ENCODE peak calls at places on chromosomes 2 and 18, in five cellular contexts. One of them, this sample, is unnamed.

GRCh38 chr2:49248506-49248905 is 94.2 kb upstream of the FSHR start:
- DNase-seq in ascending aorta: no peak
- DNase-seq in cardiac muscle cell: no peak
- DNase-seq in anterior cingulate cortex: no peak
- DNase-seq in tibial artery: peak; percentile 25
- DNase-seq in this sample: peak; percentile 87

GRCh38 chr18:24560511-24560981 is 100.1 kb downstream of the HRH4 start:
- DNase-seq in ascending aorta: no peak
- DNase-seq in cardiac muscle cell: peak; percentile 30
- DNase-seq in anterior cingulate cortex: no peak
- DNase-seq in tibial artery: no peak
- DNase-seq in this sample: peak; percentile 61

GRCh38 chr18:27181726-27182125 is 3.4 kb downstream of the CHST9 start:
- DNase-seq in ascending aorta: no peak
- DNase-seq in cardiac muscle cell: no peak
- DNase-seq in anterior cingulate cortex: no peak
- DNase-seq in tibial artery: no peak
- DNase-seq in this sample: no peak

GRCh38 chr2:54388093-54388492 is 68.0 kb upstream of the SPTBN1 start:
- DNase-seq in ascending aorta: no peak
- DNase-seq in cardiac muscle cell: no peak
- DNase-seq in anterior cingulate cortex: no peak
- DNase-seq in tibial artery: no peak
- DNase-seq in this sample: no peak

GRCh38 chr2:111121873-111122630 is 1.3 kb downstream of the BCL2L11 start:
- DNase-seq in ascending aorta: peak; percentile 93
- DNase-seq in cardiac muscle cell: peak; percentile 96
- DNase-seq in anterior cingulate cortex: peak; percentile 89
- DNase-seq in tibial artery: peak; percentile 83
- DNase-seq in this sample: peak; percentile 86

GRCh38 chr18:47926101-47926850 is 4.2 kb downstream of the SMAD2 start:
- DNase-seq in ascending aorta: no peak
- DNase-seq in cardiac muscle cell: peak; percentile 19
- DNase-seq in anterior cingulate cortex: no peak
- DNase-seq in tibial artery: no peak
- DNase-seq in this sample: no peak

GRCh38 chr2:165529130-165529529 is 59.6 kb downstream of the CSRNP3 start:
- DNase-seq in ascending aorta: no peak
- DNase-seq in cardiac muscle cell: no peak
- DNase-seq in anterior cingulate cortex: no peak
- DNase-seq in tibial artery: no peak
- DNase-seq in this sample: peak; percentile 4

GRCh38 chr2:65309699-65310098 is 82.1 kb downstream of the ACTR2 start:
- DNase-seq in ascending aorta: no peak
- DNase-seq in cardiac muscle cell: no peak
- DNase-seq in anterior cingulate cortex: no peak
- DNase-seq in tibial artery: no peak
- DNase-seq in this sample: no peak

This sample was measured in MCF 10A.